ENCODE peak calls at places on chromosomes 6 and 20, in four cellular contexts. H is transverse colon, M is iris pigment epithelial cell, S is T-cell. G is an unnamed sample.

GRCh38 chr6:40348591-40348990 is 238.6 kb downstream of the LRFN2 start:
- DNase-seq in H (no peak), M (no peak), S (no peak), G (no peak)

GRCh38 chr6:44495036-44495901 is 107.8 kb downstream of the CDC5L start:
- DNase-seq in H (no peak), M (no peak), S (no peak), G (no peak)

GRCh38 chr6:13863699-13864155 is 49.4 kb upstream of the MCUR1 start:
- DNase-seq in H (no peak), M (no peak), S (no peak), G (no peak)

GRCh38 chr6:111842891-111843290 is 30.4 kb downstream of the FYN start:
- DNase-seq in H (no peak), M (peak), S (no peak), G (no peak)

GRCh38 chr20:54526801-54527200 is 51.4 kb downstream of the DOK5 start:
- DNase-seq in H (no peak), M (no peak), S (no peak), G (peak)

GRCh38 chr6:125994659-125995488 is 8.5 kb downstream of the TRMT11 start:
- DNase-seq in H (no peak), M (no peak), S (no peak), G (no peak)

GRCh38 chr6:167797079-167797870 is 29.4 kb upstream of the AFDN start:
- DNase-seq in H (peak), M (no peak), S (no peak), G (no peak)

GRCh38 chr6:168631589-168631988 is 190.6 kb downstream of the SMOC2 start:
- DNase-seq in H (no peak), M (no peak), S (no peak), G (no peak)

GRCh38 chr6:20559924-20560551 is 25.8 kb downstream of the CDKAL1 start:
- DNase-seq in H (no peak), M (no peak), S (no peak), G (peak)

GRCh38 chr20:59010995-59011873 is 4.2 kb upstream of the CTSZ start:
- DNase-seq in H (no peak), M (peak), S (no peak), G (peak)

GRCh38 chr6:105879146-105879545 is 207.0 kb upstream of the PRDM1 start:
- DNase-seq in H (no peak), M (no peak), S (no peak), G (no peak)

GRCh38 chr6:10393544-10394225 is 21.2 kb downstream of the TFAP2A start:
- DNase-seq in H (no peak), M (no peak), S (no peak), G (no peak)

GRCh38 chr20:10686356-10687169 is 12.8 kb upstream of the JAG1 start:
- DNase-seq in H (no peak), M (no peak), S (no peak), G (no peak)

GRCh38 chr6:111626446-111626845 is 20.8 kb upstream of the TRAF3IP2 start:
- DNase-seq in H (no peak), M (no peak), S (no peak), G (no peak)

GRCh38 chr6:137045221-137045789 is 540 bp upstream of the IL20RA start:
- DNase-seq in H (no peak), M (no peak), S (no peak), G (no peak)

GRCh38 chr6:71404145-71404966 is 115.7 kb downstream of the OGFRL1 start:
- DNase-seq in H (no peak), M (peak), S (no peak), G (peak)

GRCh38 chr6:166927942-166928643 is 28.3 kb downstream of the RNASET2 start:
- DNase-seq in H (no peak), M (no peak), S (no peak), G (no peak)

GRCh38 chr6:106692112-106692822 is 62.9 kb downstream of the QRSL1 start:
- DNase-seq in H (peak), M (peak), S (no peak), G (peak)

GRCh38 chr6:121158438-121158837 is 175.8 kb downstream of the TBC1D32 start:
- DNase-seq in H (no peak), M (no peak), S (no peak), G (no peak)

GRCh38 chr6:45464685-45465084 is 87.0 kb upstream of the SUPT3H start:
- DNase-seq in H (no peak), M (no peak), S (no peak), G (no peak)

GRCh38 chr6:11263185-11263817 is 30.8 kb upstream of the NEDD9 start:
- DNase-seq in H (peak), M (peak), S (no peak), G (peak)

GRCh38 chr6:136420853-136421252 is 129.4 kb downstream of the MAP7 start:
- DNase-seq in H (no peak), M (no peak), S (no peak), G (no peak)

GRCh38 chr6:45473121-45473967 is 95.6 kb upstream of the SUPT3H start:
- DNase-seq in H (peak), M (no peak), S (no peak), G (no peak)

GRCh38 chr6:52539607-52540006 is 37.3 kb downstream of the TRAM2 start:
- DNase-seq in H (no peak), M (peak), S (no peak), G (peak)

GRCh38 chr20:9989066-9989724 is 45.6 kb upstream of the ANKEF1 start:
- DNase-seq in H (no peak), M (peak), S (no peak), G (peak)

GRCh38 chr20:33531047-33531877 is 41.4 kb downstream of the CBFA2T2 start:
- DNase-seq in H (no peak), M (peak), S (no peak), G (peak)

GRCh38 chr6:15426395-15426794 is 180.5 kb downstream of the JARID2 start:
- DNase-seq in H (no peak), M (no peak), S (no peak), G (no peak)

GRCh38 chr20:63230800-63231268 is 4.9 kb upstream of the BIRC7 start:
- DNase-seq in H (peak), M (peak), S (no peak), G (peak)

GRCh38 chr20:62961310-62961783 is 8.8 kb downstream of the SLC17A9 start:
- DNase-seq in H (no peak), M (no peak), S (no peak), G (no peak)

GRCh38 chr6:145272246-145272645 is 463.1 kb downstream of the EPM2A start:
- DNase-seq in H (no peak), M (no peak), S (no peak), G (no peak)

GRCh38 chr6:33433001-33433559 is 13.2 kb downstream of the SYNGAP1 start:
- DNase-seq in H (no peak), M (no peak), S (no peak), G (no peak)

GRCh38 chr6:131519670-131520436 is 53.2 kb upstream of the ARG1 start:
- DNase-seq in H (peak), M (peak), S (peak), G (peak)

GRCh38 chr20:50992733-50993457 is 30.0 kb downstream of the KCNG1 start:
- DNase-seq in H (peak), M (peak), S (peak), G (peak)

GRCh38 chr6:83359638-83360037 is 71.2 kb downstream of the ME1 start:
- DNase-seq in H (no peak), M (no peak), S (no peak), G (no peak)

G was measured in adipocyte.